ENCODE peak calls at places on chromosomes 12 and 14, in five cellular contexts. One of them, this sample, is unnamed.

GRCh38 chr12:16530268-16530865 is 75.6 kb downstream of the LMO3 start:
- DNase-seq in AG09309: no peak
- DNase-seq in GM12865: no peak
- DNase-seq in progenitor cell of endocrine pancreas: no peak
- DNase-seq in heart right ventricle: no peak
- DNase-seq in this sample: no peak

GRCh38 chr12:27861428-27862167 is 81.6 kb upstream of the MANSC4 start:
- DNase-seq in AG09309: no peak
- DNase-seq in heart right ventricle: peak; percentile 76
- DNase-seq in GM12865: peak; percentile 93
- DNase-seq in progenitor cell of endocrine pancreas: no peak
- DNase-seq in this sample: peak; percentile 26

GRCh38 chr12:124392271-124392990 is 97.5 kb downstream of the RFLNA start:
- DNase-seq in progenitor cell of endocrine pancreas: no peak
- DNase-seq in AG09309: no peak
- DNase-seq in heart right ventricle: no peak
- DNase-seq in GM12865: no peak
- DNase-seq in this sample: peak; percentile 53

GRCh38 chr12:11704094-11704493 is 54.6 kb downstream of the ETV6 start:
- DNase-seq in heart right ventricle: no peak
- DNase-seq in AG09309: no peak
- DNase-seq in progenitor cell of endocrine pancreas: no peak
- DNase-seq in GM12865: no peak
- DNase-seq in this sample: no peak

GRCh38 chr12:38469689-38470088 is 153.1 kb downstream of the ALG10B start:
- DNase-seq in GM12865: no peak
- DNase-seq in heart right ventricle: no peak
- DNase-seq in progenitor cell of endocrine pancreas: no peak
- DNase-seq in AG09309: no peak
- DNase-seq in this sample: no peak

GRCh38 chr12:120474092-120474960 is 4.8 kb upstream of the SRSF9 start:
- DNase-seq in AG09309: no peak
- DNase-seq in progenitor cell of endocrine pancreas: no peak
- DNase-seq in heart right ventricle: no peak
- DNase-seq in GM12865: no peak
- DNase-seq in this sample: no peak

GRCh38 chr12:121968880-121969279 is 50.5 kb downstream of the CFAP251 start:
- DNase-seq in progenitor cell of endocrine pancreas: no peak
- DNase-seq in heart right ventricle: no peak
- DNase-seq in GM12865: no peak
- DNase-seq in AG09309: no peak
- DNase-seq in this sample: no peak

GRCh38 chr12:1319215-1319614 is 275.2 kb downstream of the FBXL14 start:
- DNase-seq in AG09309: no peak
- DNase-seq in GM12865: no peak
- DNase-seq in heart right ventricle: no peak
- DNase-seq in progenitor cell of endocrine pancreas: no peak
- DNase-seq in this sample: no peak

GRCh38 chr14:106538193-106538592 is 1011.8 kb downstream of the TMEM121 start:
- DNase-seq in AG09309: no peak
- DNase-seq in heart right ventricle: no peak
- DNase-seq in GM12865: no peak
- DNase-seq in progenitor cell of endocrine pancreas: no peak
- DNase-seq in this sample: no peak

GRCh38 chr12:120684523-120684932 is 2.4 kb upstream of the MLEC start:
- DNase-seq in GM12865: peak; percentile 85
- DNase-seq in progenitor cell of endocrine pancreas: no peak
- DNase-seq in AG09309: peak; percentile 18
- DNase-seq in heart right ventricle: no peak
- DNase-seq in this sample: no peak

GRCh38 chr12:27560126-27560525 is 36.1 kb downstream of the PPFIBP1 start:
- DNase-seq in GM12865: no peak
- DNase-seq in progenitor cell of endocrine pancreas: no peak
- DNase-seq in heart right ventricle: no peak
- DNase-seq in AG09309: no peak
- DNase-seq in this sample: no peak

GRCh38 chr14:90976076-90976475 is 84.4 kb downstream of the RPS6KA5 start:
- DNase-seq in progenitor cell of endocrine pancreas: no peak
- DNase-seq in heart right ventricle: no peak
- DNase-seq in AG09309: no peak
- DNase-seq in GM12865: no peak
- DNase-seq in this sample: no peak

GRCh38 chr12:104546575-104546974 is 89.8 kb downstream of the CHST11 start:
- DNase-seq in heart right ventricle: no peak
- DNase-seq in progenitor cell of endocrine pancreas: no peak
- DNase-seq in GM12865: no peak
- DNase-seq in AG09309: no peak
- DNase-seq in this sample: no peak

GRCh38 chr12:11081987-11082386 is 10.1 kb downstream of the TAS2R43 start:
- DNase-seq in AG09309: no peak
- DNase-seq in progenitor cell of endocrine pancreas: no peak
- DNase-seq in GM12865: no peak
- DNase-seq in heart right ventricle: no peak
- DNase-seq in this sample: no peak

GRCh38 chr12:48972213-48973021 is 882 bp upstream of the WNT10B start:
- DNase-seq in AG09309: no peak
- DNase-seq in progenitor cell of endocrine pancreas: no peak
- DNase-seq in heart right ventricle: no peak
- DNase-seq in GM12865: no peak
- DNase-seq in this sample: peak; percentile 45

GRCh38 chr12:51864701-51865469 is 16.4 kb upstream of the FIGNL2 start:
- DNase-seq in heart right ventricle: no peak
- DNase-seq in GM12865: no peak
- DNase-seq in AG09309: no peak
- DNase-seq in progenitor cell of endocrine pancreas: no peak
- DNase-seq in this sample: peak; percentile 37

GRCh38 chr14:104735830-104736642 is 12.0 kb downstream of the ADSS1 start:
- DNase-seq in AG09309: peak; percentile 58
- DNase-seq in heart right ventricle: peak; percentile 84
- DNase-seq in GM12865: no peak
- DNase-seq in progenitor cell of endocrine pancreas: no peak
- DNase-seq in this sample: no peak

GRCh38 chr14:24372701-24373416 is 4.9 kb downstream of the NFATC4 start:
- DNase-seq in progenitor cell of endocrine pancreas: no peak
- DNase-seq in GM12865: no peak
- DNase-seq in AG09309: no peak
- DNase-seq in heart right ventricle: peak; percentile 79
- DNase-seq in this sample: no peak

GRCh38 chr12:121120323-121120722 is 12.4 kb upstream of the P2RX7 start:
- DNase-seq in GM12865: no peak
- DNase-seq in heart right ventricle: no peak
- DNase-seq in progenitor cell of endocrine pancreas: no peak
- DNase-seq in AG09309: no peak
- DNase-seq in this sample: no peak

GRCh38 chr14:70716958-70717357 is 75.2 kb downstream of the TTC9 start:
- DNase-seq in GM12865: no peak
- DNase-seq in progenitor cell of endocrine pancreas: no peak
- DNase-seq in heart right ventricle: no peak
- DNase-seq in AG09309: no peak
- DNase-seq in this sample: no peak

GRCh38 chr12:64673490-64674169 is 63.3 kb downstream of the RASSF3 start:
- DNase-seq in GM12865: no peak
- DNase-seq in progenitor cell of endocrine pancreas: no peak
- DNase-seq in AG09309: no peak
- DNase-seq in heart right ventricle: no peak
- DNase-seq in this sample: no peak

GRCh38 chr14:23708343-23708742 is 72.2 kb downstream of the DHRS2 start:
- DNase-seq in heart right ventricle: no peak
- DNase-seq in AG09309: no peak
- DNase-seq in GM12865: no peak
- DNase-seq in progenitor cell of endocrine pancreas: no peak
- DNase-seq in this sample: no peak

GRCh38 chr14:45252356-45253069 is 489 bp downstream of the MIS18BP1 start:
- DNase-seq in AG09309: no peak
- DNase-seq in GM12865: peak; percentile 47
- DNase-seq in progenitor cell of endocrine pancreas: no peak
- DNase-seq in heart right ventricle: no peak
- DNase-seq in this sample: no peak

GRCh38 chr12:47032644-47033043 is 46.8 kb upstream of the PCED1B start:
- DNase-seq in AG09309: peak; percentile 44
- DNase-seq in heart right ventricle: peak; percentile 22
- DNase-seq in GM12865: peak; percentile 44
- DNase-seq in progenitor cell of endocrine pancreas: no peak
- DNase-seq in this sample: no peak
- TF ChIP-seq CTCF in AG09309: peak; percentile 54
- TF ChIP-seq CTCF in heart right ventricle: peak; percentile 61
- TF ChIP-seq CTCF in GM12865: peak; percentile 33
- TF ChIP-seq CTCF in progenitor cell of endocrine pancreas: peak; percentile 67
- TF ChIP-seq CTCF in this sample: peak; percentile 28

GRCh38 chr14:75675265-75675960 is 14.4 kb downstream of the TTLL5 start:
- DNase-seq in heart right ventricle: no peak
- DNase-seq in progenitor cell of endocrine pancreas: no peak
- DNase-seq in GM12865: no peak
- DNase-seq in AG09309: no peak
- DNase-seq in this sample: no peak
- TF ChIP-seq CTCF in heart right ventricle: no peak
- TF ChIP-seq CTCF in progenitor cell of endocrine pancreas: peak; percentile 33
- TF ChIP-seq CTCF in GM12865: no peak
- TF ChIP-seq CTCF in AG09309: no peak
- TF ChIP-seq CTCF in this sample: no peak

GRCh38 chr14:100076630-100077029 is 11.4 kb downstream of the EVL start:
- DNase-seq in AG09309: peak; percentile 86
- DNase-seq in progenitor cell of endocrine pancreas: no peak
- DNase-seq in heart right ventricle: no peak
- DNase-seq in GM12865: no peak
- DNase-seq in this sample: no peak

GRCh38 chr14:100078216-100078780 is 13.1 kb downstream of the EVL start:
- DNase-seq in heart right ventricle: no peak
- DNase-seq in GM12865: no peak
- DNase-seq in progenitor cell of endocrine pancreas: no peak
- DNase-seq in AG09309: no peak
- DNase-seq in this sample: no peak

GRCh38 chr14:100077441-100077840 is 12.2 kb downstream of the EVL start:
- DNase-seq in heart right ventricle: no peak
- DNase-seq in AG09309: no peak
- DNase-seq in GM12865: no peak
- DNase-seq in progenitor cell of endocrine pancreas: no peak
- DNase-seq in this sample: no peak

GRCh38 chr14:100074431-100075100 is 9.3 kb downstream of the EVL start:
- DNase-seq in GM12865: no peak
- DNase-seq in heart right ventricle: no peak
- DNase-seq in progenitor cell of endocrine pancreas: no peak
- DNase-seq in AG09309: no peak
- DNase-seq in this sample: no peak

DNA sequence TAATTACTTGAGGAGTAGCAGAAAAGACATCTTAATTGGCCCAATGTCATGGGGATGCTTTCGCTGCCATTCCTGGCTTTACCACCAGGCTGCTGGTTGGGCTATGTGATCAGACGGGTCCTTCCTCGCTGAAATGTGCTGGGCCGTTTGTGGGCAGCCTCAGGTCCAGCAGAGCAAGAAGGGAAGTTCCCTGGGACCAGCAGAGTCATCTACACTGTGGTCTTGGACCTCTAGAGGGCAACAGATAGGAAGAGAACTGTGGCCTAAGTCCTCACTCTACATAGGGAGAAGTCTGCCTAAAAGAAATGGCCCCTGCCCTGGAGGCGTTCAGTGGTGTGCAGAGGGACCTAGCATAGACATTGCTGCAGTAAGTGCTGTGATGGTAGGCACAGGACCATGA is 10.9 kb downstream of the EVL start:
- DNase-seq in AG09309: no peak
- DNase-seq in GM12865: peak; percentile 61
- DNase-seq in progenitor cell of endocrine pancreas: no peak
- DNase-seq in heart right ventricle: no peak
- DNase-seq in this sample: peak; percentile 62
- TF ChIP-seq CTCF in AG09309: peak; percentile 37
- TF ChIP-seq CTCF in GM12865: peak; percentile 11
- TF ChIP-seq CTCF in progenitor cell of endocrine pancreas: no peak
- TF ChIP-seq CTCF in heart right ventricle: no peak
- TF ChIP-seq CTCF in this sample: no peak

GRCh38 chr14:92793709-92794546 is at the start of gene GOLGA5:
- DNase-seq in heart right ventricle: peak; percentile 96
- DNase-seq in progenitor cell of endocrine pancreas: peak; percentile 99
- DNase-seq in AG09309: peak; percentile 86
- DNase-seq in GM12865: peak; percentile 100
- DNase-seq in this sample: peak; percentile 96
- TF ChIP-seq CTCF in heart right ventricle: peak; percentile 15
- TF ChIP-seq CTCF in progenitor cell of endocrine pancreas: no peak
- TF ChIP-seq CTCF in AG09309: no peak
- TF ChIP-seq CTCF in GM12865: no peak
- TF ChIP-seq CTCF in this sample: no peak

GRCh38 chr12:6178981-6179761 is 21.0 kb upstream of the CD9 start:
- DNase-seq in heart right ventricle: no peak
- DNase-seq in AG09309: no peak
- DNase-seq in GM12865: no peak
- DNase-seq in progenitor cell of endocrine pancreas: no peak
- DNase-seq in this sample: no peak
- TF ChIP-seq CTCF in heart right ventricle: peak; percentile 6
- TF ChIP-seq CTCF in AG09309: peak; percentile 23
- TF ChIP-seq CTCF in GM12865: no peak
- TF ChIP-seq CTCF in progenitor cell of endocrine pancreas: peak; percentile 34
- TF ChIP-seq CTCF in this sample: no peak

GRCh38 chr12:118850244-118850825 is 131.0 kb upstream of the SRRM4 start:
- DNase-seq in heart right ventricle: no peak
- DNase-seq in AG09309: no peak
- DNase-seq in GM12865: peak; percentile 48
- DNase-seq in progenitor cell of endocrine pancreas: no peak
- DNase-seq in this sample: peak; percentile 43
- TF ChIP-seq CTCF in heart right ventricle: peak; percentile 28
- TF ChIP-seq CTCF in AG09309: peak; percentile 28
- TF ChIP-seq CTCF in GM12865: peak; percentile 81
- TF ChIP-seq CTCF in progenitor cell of endocrine pancreas: peak; percentile 66
- TF ChIP-seq CTCF in this sample: peak; percentile 51

DNA sequence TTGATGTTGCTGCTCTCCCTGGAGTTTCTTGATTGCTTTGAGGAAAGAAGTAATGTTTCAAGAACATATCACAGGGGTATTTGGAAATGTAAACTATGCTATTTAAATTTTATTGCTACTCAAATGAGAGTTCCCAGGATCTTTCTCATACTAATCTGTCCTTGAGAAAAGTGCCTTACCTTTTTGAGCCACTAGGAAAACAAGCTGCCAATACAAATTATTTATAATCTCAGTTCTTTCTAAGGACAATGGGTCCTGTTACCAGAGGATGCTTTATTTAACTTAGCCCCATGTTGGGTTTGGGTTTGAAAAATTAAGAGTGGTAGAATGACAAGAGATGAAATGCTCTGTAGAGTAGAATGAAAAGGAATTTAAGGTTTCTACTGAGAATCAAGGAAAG is 258.2 kb upstream of the PRKD1 start:
- DNase-seq in heart right ventricle: no peak
- DNase-seq in GM12865: no peak
- DNase-seq in AG09309: no peak
- DNase-seq in progenitor cell of endocrine pancreas: no peak
- DNase-seq in this sample: no peak
- TF ChIP-seq CTCF in heart right ventricle: no peak
- TF ChIP-seq CTCF in GM12865: no peak
- TF ChIP-seq CTCF in AG09309: peak; percentile 9
- TF ChIP-seq CTCF in progenitor cell of endocrine pancreas: peak; percentile 38
- TF ChIP-seq CTCF in this sample: no peak

DNA sequence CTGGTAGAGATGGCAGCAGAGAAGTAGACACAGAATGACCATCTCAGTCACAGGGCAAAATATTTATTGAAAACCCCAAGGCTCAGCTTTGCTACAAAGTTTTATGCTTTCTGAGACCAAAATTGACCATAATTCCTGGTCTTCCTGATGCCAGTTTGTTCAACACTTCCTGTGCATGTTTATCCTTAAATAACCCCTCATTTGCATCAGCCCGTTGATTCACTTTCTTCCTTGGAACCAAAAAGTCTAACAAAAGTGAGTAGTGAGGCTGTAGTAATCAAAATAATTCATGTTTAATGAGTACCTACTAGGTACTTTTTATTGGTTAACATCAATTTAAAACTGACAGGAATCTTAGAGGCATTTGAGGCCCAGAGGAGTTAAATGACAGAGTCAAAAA is 51.7 kb downstream of the TRHDE start:
- DNase-seq in GM12865: no peak
- DNase-seq in AG09309: peak; percentile 8
- DNase-seq in heart right ventricle: no peak
- DNase-seq in progenitor cell of endocrine pancreas: no peak
- DNase-seq in this sample: no peak
- TF ChIP-seq CTCF in GM12865: no peak
- TF ChIP-seq CTCF in AG09309: no peak
- TF ChIP-seq CTCF in heart right ventricle: no peak
- TF ChIP-seq CTCF in progenitor cell of endocrine pancreas: no peak
- TF ChIP-seq CTCF in this sample: no peak

This sample was measured in GM13976.